ENCODE peak calls at places on chromosomes 11 and 22, in seven cellular contexts. E is WTC11; I is NCI-H460; B is NCI-H1105; H is GM19239; V is AG04449; N is stimulated activated CD8-positive, alpha-beta memory T cell treated with anti-CD3 and anti-CD28 coated beads, Interleukin-15, amount 100 ng/mL, for 4 hours. W is an unnamed sample.

GRCh38 chr11:34997872-34998548 is 81.6 kb downstream of the PDHX start:
- DNase-seq in H (no peak), E (no peak), N (no peak), B (no peak), I (no peak), V (no peak), W (no peak)

GRCh38 chr22:35539910-35540599 is 576 bp upstream of the RASD2 start:
- DNase-seq in I (peak), H (peak), B (peak), V (no peak), E (peak), N (peak), W (peak)

GRCh38 chr11:68959465-68960298 is 21.1 kb downstream of the MRGPRD start:
- DNase-seq in E (no peak), I (no peak), B (no peak), V (no peak), N (no peak), H (no peak), W (no peak)

GRCh38 chr22:43060213-43060612 is 29.0 kb downstream of the TTLL1 start:
- DNase-seq in B (peak), N (no peak), I (no peak), H (peak), E (peak), V (no peak), W (peak)

GRCh38 chr11:75276696-75277095 is 36.1 kb downstream of the TPBGL start:
- DNase-seq in I (no peak), B (peak), V (no peak), H (no peak), N (no peak), E (no peak), W (peak)

GRCh38 chr22:45237065-45237990 is 3.4 kb downstream of the KIAA0930 start:
- DNase-seq in N (no peak), H (no peak), E (no peak), I (no peak), B (no peak), V (no peak), W (no peak)

GRCh38 chr22:38835888-38836301 is 7.9 kb downstream of the NPTXR start:
- DNase-seq in H (no peak), B (no peak), I (no peak), N (no peak), V (no peak), E (no peak), W (no peak)

GRCh38 chr11:74466916-74467885 is at the start of gene KCNE3:
- DNase-seq in H (no peak), V (no peak), B (no peak), E (peak), N (no peak), I (no peak), W (peak)

GRCh38 chr11:2885017-2885675 is 429 bp downstream of the CDKN1C start:
- DNase-seq in N (no peak), H (peak), B (peak), I (no peak), V (no peak), E (peak), W (peak)

GRCh38 chr11:105202844-105203548 is 63.4 kb upstream of the CARD18 start:
- DNase-seq in H (no peak), N (no peak), E (no peak), I (no peak), B (no peak), V (no peak), W (no peak)

GRCh38 chr11:64971421-64972233 is at the start of gene MAJIN:
- DNase-seq in V (no peak), H (peak), B (no peak), E (peak), N (peak), I (no peak), W (peak)

GRCh38 chr22:48089601-48090331 is 1327.3 kb downstream of the TBC1D22A start:
- DNase-seq in E (no peak), N (no peak), I (peak), H (no peak), V (no peak), B (no peak), W (peak)

GRCh38 chr11:109644158-109644557 is 222.2 kb downstream of the C11orf87 start:
- DNase-seq in E (no peak), V (no peak), I (no peak), H (no peak), B (peak), N (no peak), W (peak)

GRCh38 chr22:35995772-35996171 is 32.9 kb downstream of the RBFOX2 start:
- DNase-seq in N (no peak), E (no peak), I (no peak), B (no peak), V (peak), H (no peak), W (peak)

GRCh38 chr11:44110231-44110679 is 14.8 kb downstream of the EXT2 start:
- DNase-seq in B (peak), V (no peak), H (peak), I (peak), E (peak), N (peak), W (peak)

GRCh38 chr11:130124096-130124495 is 35.5 kb upstream of the ST14 start:
- DNase-seq in E (no peak), H (no peak), B (no peak), V (peak), I (peak), N (no peak), W (no peak)